ENCODE peak calls at places on chromosome 9, in ten cellular contexts. I is heart right ventricle, B is heart left ventricle, O is breast epithelium, A is left ventricle myocardium inferior, Z is stomach, F is AG09319, M is HFF-Myc, L is RWPE1, W is fibroblast of pulmonary artery. E is an unnamed sample.

GRCh38 chr9:78130004-78130403 is 98.4 kb upstream of the GNAQ start:
- DNase-seq in I (no peak), B (no peak), O (peak; percentile 22), A (no peak), Z (no peak), F (no peak), M (no peak), L (no peak), W (peak; percentile 63), E (peak; percentile 43)

GRCh38 chr9:113705306-113705937 is 170.7 kb upstream of the ZNF618 start:
- DNase-seq in I (no peak), B (no peak), O (no peak), A (no peak), Z (peak; percentile 32), F (no peak), M (no peak), L (no peak), W (no peak), E (no peak)

GRCh38 chr9:113587471-113588031 is 124.0 kb downstream of the RGS3 start:
- DNase-seq in I (peak; percentile 79), B (peak; percentile 83), O (no peak), A (peak; percentile 77), Z (no peak), F (no peak), M (no peak), L (no peak), W (peak; percentile 50), E (no peak)

GRCh38 chr9:22452415-22453010 is 5.9 kb downstream of the DMRTA1 start:
- DNase-seq in I (peak; percentile 21), B (no peak), O (no peak), A (peak; percentile 26), Z (peak; percentile 63), F (no peak), M (no peak), L (no peak), W (peak; percentile 61), E (peak; percentile 33)

GRCh38 chr9:137303031-137303892 is 1.2 kb upstream of the NRARP start:
- DNase-seq in I (peak; percentile 14), B (peak; percentile 28), O (peak; percentile 64), A (peak; percentile 15), Z (no peak), F (no peak), M (no peak), L (no peak), W (no peak), E (no peak)

GRCh38 chr9:78325343-78325742 is 28.4 kb downstream of the PSAT1 start:
- DNase-seq in I (no peak), B (no peak), O (no peak), A (no peak), Z (no peak), F (peak; percentile 20), M (peak; percentile 91), L (no peak), W (peak; percentile 68), E (no peak)

GRCh38 chr9:134423166-134423565 is 96.9 kb downstream of the RXRA start:
- DNase-seq in I (no peak), B (no peak), O (no peak), A (no peak), Z (no peak), F (no peak), M (no peak), L (no peak), W (no peak), E (no peak)

GRCh38 chr9:136923881-136924280 is 20.7 kb downstream of the FBXW5 start:
- DNase-seq in I (no peak), B (no peak), O (no peak), A (no peak), Z (no peak), F (no peak), M (no peak), L (no peak), W (no peak), E (no peak)

GRCh38 chr9:121604242-121604641 is 47.2 kb upstream of the DAB2IP start:
- DNase-seq in I (no peak), B (no peak), O (no peak), A (no peak), Z (peak; percentile 42), F (no peak), M (no peak), L (no peak), W (no peak), E (no peak)

GRCh38 chr9:123881604-123882003 is 48.3 kb downstream of the DENND1A start:
- DNase-seq in I (no peak), B (no peak), O (no peak), A (no peak), Z (no peak), F (no peak), M (no peak), L (no peak), W (no peak), E (no peak)

GRCh38 chr9:93630806-93631411 is 54.5 kb downstream of the PHF2 start:
- DNase-seq in I (no peak), B (no peak), O (no peak), A (no peak), Z (no peak), F (no peak), M (no peak), L (no peak), W (no peak), E (no peak)
- TF ChIP-seq CTCF in I (no peak), B (no peak), O (no peak), A (no peak), Z (no peak), F (no peak), M (no peak), L (no peak), W (no peak), E (no peak)

GRCh38 chr9:72954431-72955420 is 1.9 kb upstream of the ALDH1A1 start:
- DNase-seq in I (no peak), B (no peak), O (no peak), A (no peak), Z (no peak), F (peak; percentile 54), M (no peak), L (no peak), W (peak; percentile 49), E (no peak)

GRCh38 chr9:72958485-72959266 is 5.8 kb upstream of the ALDH1A1 start:
- DNase-seq in I (no peak), B (no peak), O (no peak), A (no peak), Z (no peak), F (no peak), M (no peak), L (no peak), W (no peak), E (no peak)

DNA sequence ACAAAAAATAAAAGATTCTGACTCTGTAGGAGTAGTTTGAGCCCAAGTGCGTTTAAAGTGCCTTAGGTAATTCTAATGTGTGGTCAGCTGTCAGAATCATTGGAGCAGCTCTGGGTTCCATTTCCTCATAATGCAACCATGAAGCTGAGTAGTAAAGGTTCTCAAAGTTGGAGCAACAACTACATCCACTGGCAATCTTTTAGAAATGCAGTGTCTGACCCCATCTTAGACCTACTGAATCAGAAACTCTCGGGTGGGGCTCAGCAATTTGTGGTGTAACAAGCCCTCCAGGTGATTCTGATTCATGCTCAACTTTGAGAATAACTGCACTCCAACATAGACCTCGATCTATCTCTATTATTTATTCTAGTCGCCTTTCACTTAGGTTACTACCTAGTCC is 7.6 kb upstream of the ALDH1A1 start:
- DNase-seq in I (no peak), B (no peak), O (no peak), A (no peak), Z (no peak), F (no peak), M (no peak), L (peak; percentile 30), W (peak; percentile 14), E (peak; percentile 25)
- TF ChIP-seq CTCF in I (no peak), B (no peak), O (no peak), A (no peak), Z (no peak), F (no peak), M (no peak), L (no peak), W (no peak), E (no peak)

GRCh38 chr9:129177443-129177790 is 644 bp downstream of the IER5L start:
- DNase-seq in I (no peak), B (no peak), O (no peak), A (no peak), Z (no peak), F (no peak), M (no peak), L (peak; percentile 45), W (no peak), E (no peak)
- TF ChIP-seq CTCF in I (no peak), B (no peak), O (peak; percentile 8), A (no peak), Z (no peak), F (no peak), M (no peak), L (no peak), W (no peak), E (no peak)

GRCh38 chr9:15416880-15417279 is 5.8 kb upstream of the SNAPC3 start:
- DNase-seq in I (no peak), B (no peak), O (no peak), A (no peak), Z (peak; percentile 63), F (no peak), M (no peak), L (peak; percentile 26), W (peak; percentile 72), E (peak; percentile 61)
- TF ChIP-seq CTCF in I (no peak), B (peak; percentile 23), O (peak; percentile 42), A (peak; percentile 37), Z (no peak), F (peak; percentile 45), M (peak; percentile 40), L (peak; percentile 27), W (peak; percentile 47), E (peak; percentile 56)

GRCh38 chr9:129146441-129146933 is 31.6 kb downstream of the IER5L start:
- DNase-seq in I (no peak), B (peak; percentile 60), O (no peak), A (no peak), Z (no peak), F (no peak), M (no peak), L (no peak), W (peak; percentile 38), E (no peak)

GRCh38 chr9:129143461-129143927 is 32.3 kb downstream of the PTPA start:
- DNase-seq in I (peak; percentile 80), B (peak; percentile 90), O (no peak), A (peak; percentile 82), Z (no peak), F (no peak), M (no peak), L (no peak), W (peak; percentile 97), E (peak; percentile 8)

GRCh38 chr9:129145316-129145715 is 32.7 kb downstream of the IER5L start:
- DNase-seq in I (no peak), B (no peak), O (no peak), A (no peak), Z (no peak), F (no peak), M (no peak), L (no peak), W (peak; percentile 18), E (no peak)

GRCh38 chr9:129148463-129149204 is 29.4 kb downstream of the IER5L start:
- DNase-seq in I (no peak), B (no peak), O (no peak), A (no peak), Z (no peak), F (no peak), M (no peak), L (no peak), W (no peak), E (no peak)

DNA sequence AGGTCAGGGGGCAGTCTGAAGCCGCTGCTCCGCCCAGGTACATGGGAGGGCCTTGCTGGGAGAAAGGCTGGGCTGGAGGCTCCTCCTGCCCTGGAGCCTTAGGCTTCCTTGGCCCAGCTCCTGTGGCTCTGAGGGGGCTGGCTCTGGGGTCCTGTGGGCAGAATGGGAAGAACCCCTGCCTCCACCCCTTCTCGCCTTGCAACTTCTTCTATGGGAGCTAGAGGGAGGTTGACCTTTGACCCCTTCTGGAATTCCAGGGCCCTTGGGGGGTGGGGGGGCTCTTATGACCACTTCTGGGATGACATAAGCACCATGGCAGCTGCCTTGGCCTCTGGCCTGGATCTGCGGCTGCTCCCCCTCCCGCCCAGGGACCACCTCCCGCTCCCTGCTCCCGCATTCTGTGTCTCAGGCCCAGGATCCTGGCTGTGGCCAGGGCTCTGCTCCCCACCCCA is 32.2 kb downstream of the IER5L start:
- DNase-seq in I (peak; percentile 63), B (peak; percentile 71), O (no peak), A (peak; percentile 61), Z (no peak), F (no peak), M (no peak), L (no peak), W (peak; percentile 90), E (no peak)
- TF ChIP-seq CTCF in I (no peak), B (no peak), O (no peak), A (no peak), Z (no peak), F (no peak), M (no peak), L (no peak), W (no peak), E (no peak)